ENCODE peak calls at places on chromosomes 7 and 10, in ten cellular contexts. R is WTC11; K is NCI-H510A treated with DMSO at 0.1 percent for 48 hours; J is anterior cingulate cortex; U is left colon; F is activated CD4-positive, alpha-beta T cell treated with anti-CD3 and anti-CD28 coated beads for 48 hours; S is mesenteric fat pad; P is aorta; B is sigmoid colon; G is HTR-8/SVneo. W is an unnamed sample.

GRCh38 chr10:78727251-78727650 is 341.5 kb upstream of the ZMIZ1 start:
- DNase-seq in U (no peak), S (no peak), F (no peak), J (no peak), P (no peak), G (no peak), K (no peak), R (no peak), B (no peak), W (no peak)

GRCh38 chr7:25786958-25787730 is 364.9 kb upstream of the NFE2L3 start:
- DNase-seq in S (no peak), B (no peak), K (no peak), P (no peak), G (no peak), F (no peak), U (no peak), J (no peak), R (no peak), W (no peak)

GRCh38 chr7:38574121-38574520 is 57.1 kb downstream of the AMPH start:
- DNase-seq in S (no peak), K (no peak), J (no peak), F (no peak), P (no peak), G (no peak), B (no peak), U (no peak), R (no peak), W (no peak)

GRCh38 chr7:138828302-138828701 is 30.3 kb upstream of the ATP6V0A4 start:
- DNase-seq in F (no peak), R (no peak), B (no peak), J (no peak), K (no peak), S (no peak), U (no peak), G (no peak), P (no peak), W (no peak)

GRCh38 chr10:76553700-76554470 is 1083.7 kb downstream of the KCNMA1 start:
- DNase-seq in P (no peak), B (no peak), G (no peak), U (no peak), K (no peak), J (no peak), S (no peak), F (no peak), R (no peak), W (no peak)

GRCh38 chr10:42615419-42615818 is 23.0 kb downstream of the ZNF33B start:
- DNase-seq in J (no peak), K (no peak), B (no peak), S (no peak), U (no peak), F (no peak), P (no peak), G (no peak), R (no peak), W (no peak)

GRCh38 chr7:12250232-12250631 is 39.1 kb downstream of the TMEM106B start:
- DNase-seq in S (no peak), G (no peak), B (no peak), F (no peak), R (no peak), P (no peak), J (no peak), K (no peak), U (no peak), W (no peak)

GRCh38 chr7:79471283-79471682 is 17.8 kb upstream of the MAGI2 start:
- DNase-seq in J (no peak), R (no peak), K (no peak), F (no peak), P (no peak), S (no peak), G (no peak), B (no peak), U (no peak), W (no peak)

GRCh38 chr7:151756076-151756731 is 120.7 kb downstream of the PRKAG2 start:
- DNase-seq in J (no peak), S (no peak), G (peak), B (no peak), P (peak), K (no peak), U (no peak), R (no peak), F (peak), W (no peak)

GRCh38 chr7:123538189-123538714 is 3.9 kb upstream of the IQUB start:
- DNase-seq in G (peak), R (no peak), P (no peak), F (no peak), U (no peak), K (no peak), S (no peak), B (no peak), J (no peak), W (no peak)

GRCh38 chr7:510782-511281 is 8.8 kb downstream of the PDGFA start:
- DNase-seq in G (no peak), F (no peak), R (no peak), U (no peak), J (no peak), S (no peak), B (peak), K (no peak), P (peak), W (no peak)

GRCh38 chr10:7700577-7701125 is 2.5 kb upstream of the ITIH2 start:
- DNase-seq in S (no peak), K (no peak), F (no peak), P (no peak), U (no peak), J (no peak), B (no peak), R (no peak), G (no peak), W (no peak)

GRCh38 chr7:47571355-47572100 is 10.4 kb downstream of the TNS3 start:
- DNase-seq in J (peak), S (no peak), B (peak), K (peak), P (peak), R (no peak), G (no peak), F (no peak), U (peak), W (no peak)

GRCh38 chr10:129852829-129853228 is 111.2 kb downstream of the EBF3 start:
- DNase-seq in K (no peak), S (peak), R (no peak), U (no peak), J (no peak), G (no peak), F (no peak), B (no peak), P (peak), W (no peak)

GRCh38 chr7:4641667-4642467 is 40.2 kb upstream of the FOXK1 start:
- DNase-seq in U (peak), F (peak), S (peak), P (peak), G (peak), K (peak), R (peak), J (peak), B (peak), W (peak)

GRCh38 chr7:2938514-2939192 is 94.5 kb upstream of the GNA12 start:
- DNase-seq in G (no peak), P (peak), R (peak), F (no peak), S (peak), U (no peak), J (no peak), B (peak), K (no peak), W (no peak)

GRCh38 chr7:159117366-159118219 is 27.1 kb downstream of the VIPR2 start:
- DNase-seq in S (peak), U (no peak), K (peak), F (no peak), R (no peak), B (peak), G (no peak), J (no peak), P (peak), W (no peak)

GRCh38 chr7:36473454-36474282 is 84.0 kb downstream of the ANLN start:
- DNase-seq in P (no peak), U (peak), F (peak), S (no peak), K (peak), J (no peak), G (no peak), B (no peak), R (peak), W (no peak)

GRCh38 chr10:72069751-72070501 is 18.4 kb downstream of the SPOCK2 start:
- DNase-seq in R (peak), U (no peak), B (no peak), F (no peak), P (no peak), K (no peak), G (no peak), S (no peak), J (no peak), W (no peak)

GRCh38 chr7:55343002-55343781 is 21.9 kb upstream of the LANCL2 start:
- DNase-seq in K (no peak), S (no peak), J (no peak), G (no peak), F (no peak), B (no peak), R (no peak), U (no peak), P (no peak), W (no peak)

GRCh38 chr10:58508316-58508715 is 4.4 kb upstream of the BICC1 start:
- DNase-seq in U (no peak), F (no peak), K (no peak), P (no peak), B (no peak), G (no peak), S (no peak), J (no peak), R (no peak), W (no peak)

GRCh38 chr7:92621026-92621540 is 30.9 kb upstream of the FAM133B start:
- DNase-seq in P (peak), K (peak), J (peak), F (peak), S (no peak), B (peak), G (no peak), R (peak), U (peak), W (peak)

GRCh38 chr7:121041516-121042148 is 53.1 kb downstream of the CPED1 start:
- DNase-seq in R (no peak), S (no peak), K (peak), F (no peak), J (no peak), P (no peak), B (no peak), U (no peak), G (no peak), W (no peak)

GRCh38 chr10:30718877-30719268 is 89.3 kb upstream of the LYZL2 start:
- DNase-seq in R (no peak), B (no peak), K (no peak), P (no peak), G (no peak), F (no peak), J (no peak), S (no peak), U (no peak), W (no peak)

GRCh38 chr7:79529896-79530235 is 76.4 kb upstream of the MAGI2 start:
- DNase-seq in S (no peak), B (no peak), P (no peak), U (no peak), R (no peak), J (no peak), G (no peak), K (no peak), F (no peak), W (no peak)

GRCh38 chr10:72455889-72456588 is 101.3 kb upstream of the DNAJB12 start:
- DNase-seq in S (no peak), P (no peak), G (no peak), U (no peak), K (no peak), J (no peak), F (no peak), R (no peak), B (no peak), W (no peak)

GRCh38 chr10:43376046-43376635 is 4.7 kb downstream of the FXYD4 start:
- DNase-seq in S (no peak), G (no peak), U (no peak), K (no peak), F (no peak), P (peak), B (peak), R (no peak), J (no peak), W (no peak)

GRCh38 chr10:76946268-76946667 is 691.3 kb downstream of the KCNMA1 start:
- DNase-seq in K (no peak), S (no peak), R (no peak), J (no peak), B (no peak), F (no peak), P (no peak), U (no peak), G (no peak), W (no peak)

GRCh38 chr7:79055722-79056415 is 397.6 kb downstream of the MAGI2 start:
- DNase-seq in F (no peak), K (no peak), J (no peak), S (no peak), P (no peak), R (no peak), G (no peak), B (no peak), U (peak), W (no peak)

GRCh38 chr7:51261950-51262795 is 54.4 kb downstream of the COBL start:
- DNase-seq in U (peak), F (no peak), G (no peak), R (no peak), K (peak), J (no peak), P (no peak), S (no peak), B (no peak), W (no peak)

GRCh38 chr10:42149027-42149700 is 489.2 kb downstream of the ZNF33B start:
- DNase-seq in J (no peak), F (no peak), R (no peak), K (no peak), U (peak), P (peak), S (no peak), G (no peak), B (no peak), W (no peak)

GRCh38 chr7:18180685-18181084 is 153.0 kb upstream of the PRPS1L1 start:
- DNase-seq in K (no peak), F (no peak), G (no peak), U (no peak), P (no peak), S (no peak), B (no peak), R (no peak), J (no peak), W (no peak)

GRCh38 chr7:831596-832291 is 532 bp upstream of the SUN1 start:
- DNase-seq in J (no peak), F (peak), S (no peak), P (no peak), R (no peak), U (no peak), G (peak), B (no peak), K (no peak), W (no peak)

GRCh38 chr10:2679646-2680045 is 387.7 kb upstream of the PFKP start:
- DNase-seq in K (no peak), J (no peak), F (no peak), S (no peak), P (no peak), G (no peak), R (no peak), U (no peak), B (no peak), W (no peak)

GRCh38 chr7:65325793-65326432 is 47.7 kb upstream of the ZNF92 start:
- DNase-seq in J (no peak), P (no peak), S (no peak), G (no peak), U (no peak), B (no peak), R (no peak), K (no peak), F (no peak), W (no peak)

W was measured in tibial nerve.